ENCODE peak calls at places on chromosomes 3 and 15, in four cellular contexts. H is OCI-LY7, J is right lobe of liver, B is breast epithelium. E is an unnamed sample.
A peak's percentile ranks its signal among the peaks of the same experiment; 100 is the strongest.

GRCh38 chr3:128584412-128585020 is 66.1 kb downstream of the RPN1 start:
- DNase-seq in H (peak; percentile 38), J (peak; percentile 72), B (peak; percentile 73), E (peak; percentile 79)

GRCh38 chr15:68817304-68818087 is 3.2 kb downstream of the ANP32A start:
- DNase-seq in H (peak; percentile 89), J (peak; percentile 79), B (peak; percentile 75), E (peak; percentile 85)

GRCh38 chr15:39597751-39598185 is 16.9 kb downstream of the THBS1 start:
- DNase-seq in H (no peak), J (no peak), B (no peak), E (no peak)

GRCh38 chr15:40768492-40769309 is 1.1 kb upstream of the C15orf62 start:
- DNase-seq in H (peak; percentile 45), J (no peak), B (no peak), E (peak; percentile 45)

GRCh38 chr15:77020348-77021087 is 25.6 kb downstream of the PSTPIP1 start:
- DNase-seq in H (no peak), J (peak; percentile 40), B (no peak), E (no peak)

GRCh38 chr15:55800216-55800615 is 57.3 kb upstream of the PRTG start:
- DNase-seq in H (no peak), J (no peak), B (no peak), E (no peak)

GRCh38 chr3:119559441-119559963 is at the start of gene CD80:
- DNase-seq in H (peak; percentile 70), J (no peak), B (no peak), E (peak; percentile 59)

GRCh38 chr3:166291510-166291909 is 454.3 kb upstream of the BCHE start:
- DNase-seq in H (no peak), J (no peak), B (no peak), E (no peak)

GRCh38 chr15:89184367-89184766 is 37.0 kb downstream of the RLBP1 start:
- DNase-seq in H (no peak), J (no peak), B (no peak), E (no peak)

GRCh38 chr3:124504332-124505059 is 225.8 kb upstream of the UMPS start:
- DNase-seq in H (no peak), J (no peak), B (no peak), E (no peak)

GRCh38 chr3:35064761-35065160 is 574.6 kb upstream of the ARPP21 start:
- DNase-seq in H (no peak), J (no peak), B (no peak), E (no peak)

GRCh38 chr3:23685484-23686258 is 120.1 kb upstream of the UBE2E1 start:
- DNase-seq in H (no peak), J (no peak), B (peak; percentile 63), E (no peak)

GRCh38 chr15:86275361-86275760 is 195.7 kb downstream of the AGBL1 start:
- DNase-seq in H (no peak), J (no peak), B (no peak), E (no peak)

GRCh38 chr3:47295976-47296375 is 13.2 kb downstream of the KLHL18 start:
- DNase-seq in H (peak; percentile 64), J (no peak), B (no peak), E (no peak)

GRCh38 chr15:25527118-25527517 is 88.3 kb upstream of the UBE3A start:
- DNase-seq in H (no peak), J (no peak), B (no peak), E (no peak)

GRCh38 chr3:183830187-183830586 is 4.8 kb upstream of the MAP6D1 start:
- DNase-seq in H (no peak), J (no peak), B (no peak), E (no peak)

GRCh38 chr15:25903024-25903581 is 40.0 kb upstream of the ATP10A start:
- DNase-seq in H (no peak), J (no peak), B (no peak), E (peak; percentile 77)

GRCh38 chr15:92882697-92883642 is 17.2 kb upstream of the CHD2 start:
- DNase-seq in H (peak; percentile 56), J (peak; percentile 64), B (no peak), E (peak; percentile 58)

GRCh38 chr3:78754066-78754743 is 1013.6 kb downstream of the ROBO1 start:
- DNase-seq in H (no peak), J (no peak), B (no peak), E (no peak)

GRCh38 chr3:181725830-181726229 is 14.1 kb downstream of the SOX2 start:
- DNase-seq in H (no peak), J (no peak), B (no peak), E (no peak)

GRCh38 chr3:98994128-98994762 is 92.8 kb upstream of the DCBLD2 start:
- DNase-seq in H (no peak), J (no peak), B (no peak), E (no peak)

GRCh38 chr3:112463250-112463649 is 36.0 kb downstream of the BTLA start:
- DNase-seq in H (peak; percentile 8), J (no peak), B (no peak), E (no peak)

GRCh38 chr15:87752250-87752951 is 504.1 kb downstream of the NTRK3 start:
- DNase-seq in H (no peak), J (no peak), B (no peak), E (no peak)

GRCh38 chr15:49286649-49287394 is 116.8 kb downstream of the GALK2 start:
- DNase-seq in H (no peak), J (no peak), B (no peak), E (no peak)

GRCh38 chr3:153625506-153625905 is 463.5 kb downstream of the RAP2B start:
- DNase-seq in H (peak; percentile 43), J (no peak), B (no peak), E (no peak)

GRCh38 chr3:79015854-79016253 is 751.9 kb downstream of the ROBO1 start:
- DNase-seq in H (no peak), J (no peak), B (no peak), E (no peak)

GRCh38 chr3:128524374-128525299 is 31.6 kb upstream of the GATA2 start:
- DNase-seq in H (no peak), J (no peak), B (no peak), E (no peak)

GRCh38 chr3:143120716-143121239 is 1.2 kb downstream of the CHST2 start:
- DNase-seq in H (no peak), J (no peak), B (no peak), E (peak; percentile 46)

GRCh38 chr3:143119009-143119914 is at the start of gene CHST2:
- DNase-seq in H (peak; percentile 84), J (peak; percentile 73), B (no peak), E (peak; percentile 74)

GRCh38 chr3:143119974-143120715 is 574 bp downstream of the CHST2 start:
- DNase-seq in H (peak; percentile 21), J (peak; percentile 58), B (no peak), E (peak; percentile 51)

GRCh38 chr3:143121240-143122088 is 1.9 kb downstream of the CHST2 start:
- DNase-seq in H (peak; percentile 13), J (peak; percentile 58), B (no peak), E (peak; percentile 57)

DNA sequence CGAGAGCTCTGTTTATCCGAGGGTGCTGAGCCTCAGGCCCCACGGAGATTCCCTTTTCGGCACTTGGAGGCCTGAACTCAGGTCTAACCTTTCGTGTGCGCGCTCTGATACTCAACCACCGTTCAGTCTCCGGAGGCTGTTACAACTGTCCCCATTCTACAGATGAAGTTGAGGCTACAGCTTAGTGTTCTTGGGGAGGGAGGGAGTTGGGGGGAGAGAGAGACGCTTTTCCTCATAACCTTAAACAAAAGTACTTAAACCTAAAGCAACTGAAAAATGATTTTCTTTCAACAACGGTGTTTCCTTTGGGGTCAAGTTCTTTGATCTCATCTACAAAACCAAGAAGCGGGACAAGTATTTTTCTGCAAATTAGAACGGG is 952 bp upstream of the CHST2 start:
- DNase-seq in H (no peak), J (no peak), B (no peak), E (no peak)
- H3K27ac ChIP-seq in H (no peak overlapping the region), J (peak overlapping the region; percentile 57), B (no peak overlapping the region), E (no peak overlapping the region)

GRCh38 chr3:44506961-44507360 is 29.5 kb upstream of the ZNF445 start:
- DNase-seq in H (no peak), J (no peak), B (no peak), E (no peak)

GRCh38 chr3:44509985-44510360 is 32.5 kb upstream of the ZNF445 start:
- DNase-seq in H (peak; percentile 59), J (no peak), B (no peak), E (no peak)

GRCh38 chr3:44513513-44513912 is 36.0 kb upstream of the ZNF445 start:
- DNase-seq in H (no peak), J (no peak), B (no peak), E (no peak)

GRCh38 chr3:44509393-44509921 is 32.0 kb upstream of the ZNF445 start:
- DNase-seq in H (no peak), J (no peak), B (no peak), E (no peak)

DNA sequence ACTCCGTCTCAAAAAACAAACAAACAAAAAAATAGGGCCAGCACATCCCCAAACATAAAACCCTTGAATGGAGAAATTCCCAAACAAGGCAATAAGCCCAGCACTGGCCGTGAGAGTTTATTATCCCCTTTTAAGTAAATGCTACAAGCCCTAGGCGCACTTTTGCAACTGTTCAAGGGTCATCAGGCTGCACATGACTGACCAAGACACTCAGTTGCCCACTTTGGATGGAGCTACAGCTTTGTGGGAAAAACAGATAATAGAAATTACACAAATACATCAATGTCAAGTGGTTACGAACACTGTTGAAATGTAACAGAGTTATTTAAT is 33.7 kb upstream of the ZNF445 start:
- DNase-seq in H (no peak), J (no peak), B (no peak), E (no peak)
- H3K27ac ChIP-seq in H (no peak overlapping the region), J (peak overlapping the region; percentile 89), B (peak overlapping the region; percentile 89), E (peak overlapping the region; percentile 84)

GRCh38 chr15:31866248-31866647 is 164.1 kb upstream of the CHRNA7 start:
- DNase-seq in H (no peak), J (no peak), B (no peak), E (no peak)
- H3K27ac ChIP-seq in H (no peak overlapping the region), J (no peak overlapping the region), B (no peak overlapping the region), E (no peak overlapping the region)

GRCh38 chr15:63948971-63949370 is 97.3 kb downstream of the DAPK2 start:
- DNase-seq in H (no peak), J (no peak), B (no peak), E (no peak)

GRCh38 chr15:63945838-63946298 is 100.4 kb downstream of the DAPK2 start:
- DNase-seq in H (no peak), J (no peak), B (peak; percentile 92), E (peak; percentile 87)

GRCh38 chr15:63948436-63948835 is 97.8 kb downstream of the DAPK2 start:
- DNase-seq in H (no peak), J (no peak), B (no peak), E (no peak)

GRCh38 chr15:63946524-63947065 is 99.7 kb downstream of the DAPK2 start:
- DNase-seq in H (no peak), J (no peak), B (peak; percentile 47), E (no peak)

GRCh38 chr15:63947228-63947627 is 99.1 kb downstream of the DAPK2 start:
- DNase-seq in H (no peak), J (no peak), B (no peak), E (no peak)
- H3K27ac ChIP-seq in H (no peak overlapping the region), J (no peak overlapping the region), B (peak overlapping the region; percentile 94), E (no peak overlapping the region)

GRCh38 chr15:90957791-90958190 is 3.1 kb downstream of the RCCD1 start:
- DNase-seq in H (no peak), J (no peak), B (no peak), E (no peak)
- H3K27ac ChIP-seq in H (no peak overlapping the region), J (no peak overlapping the region), B (no peak overlapping the region), E (no peak overlapping the region)